ENCODE peak calls at places on chromosomes 5 and 9, in four cellular contexts. One of them, this sample, is unnamed.

GRCh38 chr5:173671121-173671949 is 54.9 kb upstream of the BOD1 start:
- DNase-seq in body of pancreas: peak
- DNase-seq in IMR-90: no peak
- DNase-seq in cardiac fibroblast: peak
- DNase-seq in this sample: no peak

GRCh38 chr5:119400248-119400647 is 44.4 kb downstream of the TNFAIP8 start:
- DNase-seq in body of pancreas: no peak
- DNase-seq in IMR-90: peak
- DNase-seq in cardiac fibroblast: no peak
- DNase-seq in this sample: peak

GRCh38 chr5:157665467-157666085 is 5.8 kb upstream of the C5orf52 start:
- DNase-seq in body of pancreas: peak
- DNase-seq in IMR-90: peak
- DNase-seq in cardiac fibroblast: peak
- DNase-seq in this sample: no peak

GRCh38 chr9:87725900-87726709 is at the start of gene CTSL:
- DNase-seq in body of pancreas: peak
- DNase-seq in IMR-90: peak
- DNase-seq in cardiac fibroblast: peak
- DNase-seq in this sample: peak

GRCh38 chr5:150585781-150586461 is 54.5 kb upstream of the SYNPO start:
- DNase-seq in body of pancreas: peak
- DNase-seq in IMR-90: no peak
- DNase-seq in cardiac fibroblast: no peak
- DNase-seq in this sample: no peak

GRCh38 chr9:122463828-122464632 is 13.7 kb downstream of the OR1J1 start:
- DNase-seq in body of pancreas: no peak
- DNase-seq in IMR-90: no peak
- DNase-seq in cardiac fibroblast: no peak
- DNase-seq in this sample: peak

GRCh38 chr9:125961037-125961436 is 213.9 kb downstream of the PBX3 start:
- DNase-seq in body of pancreas: no peak
- DNase-seq in IMR-90: no peak
- DNase-seq in cardiac fibroblast: no peak
- DNase-seq in this sample: no peak

GRCh38 chr5:177100714-177101121 is 14.0 kb downstream of the FGFR4 start:
- DNase-seq in body of pancreas: no peak
- DNase-seq in IMR-90: peak
- DNase-seq in cardiac fibroblast: no peak
- DNase-seq in this sample: no peak

GRCh38 chr5:115494570-115495289 is 49.8 kb downstream of the FEM1C start:
- DNase-seq in body of pancreas: no peak
- DNase-seq in IMR-90: no peak
- DNase-seq in cardiac fibroblast: peak
- DNase-seq in this sample: no peak

GRCh38 chr5:600551-601541 is 11.3 kb upstream of the CEP72 start:
- DNase-seq in body of pancreas: peak
- DNase-seq in IMR-90: no peak
- DNase-seq in cardiac fibroblast: no peak
- DNase-seq in this sample: no peak

GRCh38 chr9:110255417-110256141 is 728 bp downstream of the TXN start:
- DNase-seq in body of pancreas: peak
- DNase-seq in IMR-90: peak
- DNase-seq in cardiac fibroblast: peak
- DNase-seq in this sample: peak

GRCh38 chr5:93582677-93583524 is at the start of gene NR2F1:
- DNase-seq in body of pancreas: peak
- DNase-seq in IMR-90: peak
- DNase-seq in cardiac fibroblast: peak
- DNase-seq in this sample: no peak

GRCh38 chr9:88973281-88974045 is 17.8 kb upstream of the S1PR3 start:
- DNase-seq in body of pancreas: no peak
- DNase-seq in IMR-90: no peak
- DNase-seq in cardiac fibroblast: no peak
- DNase-seq in this sample: no peak

GRCh38 chr9:110443146-110443877 is 105.6 kb upstream of the TXNDC8 start:
- DNase-seq in body of pancreas: no peak
- DNase-seq in IMR-90: peak
- DNase-seq in cardiac fibroblast: peak
- DNase-seq in this sample: no peak

GRCh38 chr5:14218897-14219573 is 75.9 kb downstream of the TRIO start:
- DNase-seq in body of pancreas: no peak
- DNase-seq in IMR-90: peak
- DNase-seq in cardiac fibroblast: no peak
- DNase-seq in this sample: no peak

GRCh38 chr5:39584921-39585320 is 160.1 kb upstream of the DAB2 start:
- DNase-seq in body of pancreas: no peak
- DNase-seq in IMR-90: peak
- DNase-seq in cardiac fibroblast: no peak
- DNase-seq in this sample: no peak

GRCh38 chr5:168829044-168829443 is 249.9 kb upstream of the PANK3 start:
- DNase-seq in body of pancreas: no peak
- DNase-seq in IMR-90: no peak
- DNase-seq in cardiac fibroblast: no peak
- DNase-seq in this sample: no peak

GRCh38 chr5:77235881-77236560 is 25.5 kb downstream of the PDE8B start:
- DNase-seq in body of pancreas: no peak
- DNase-seq in IMR-90: no peak
- DNase-seq in cardiac fibroblast: no peak
- DNase-seq in this sample: no peak

GRCh38 chr5:103472820-103473219 is 89.8 kb downstream of the NUDT12 start:
- DNase-seq in body of pancreas: no peak
- DNase-seq in IMR-90: peak
- DNase-seq in cardiac fibroblast: peak
- DNase-seq in this sample: no peak

GRCh38 chr5:103473725-103474124 is 88.9 kb downstream of the NUDT12 start:
- DNase-seq in body of pancreas: no peak
- DNase-seq in IMR-90: no peak
- DNase-seq in cardiac fibroblast: peak
- DNase-seq in this sample: no peak

GRCh38 chr5:103476776-103477175 is 85.8 kb downstream of the NUDT12 start:
- DNase-seq in body of pancreas: no peak
- DNase-seq in IMR-90: no peak
- DNase-seq in cardiac fibroblast: no peak
- DNase-seq in this sample: no peak

GRCh38 chr5:103475629-103476240 is 86.9 kb downstream of the NUDT12 start:
- DNase-seq in body of pancreas: no peak
- DNase-seq in IMR-90: peak
- DNase-seq in cardiac fibroblast: peak
- DNase-seq in this sample: no peak

GRCh38 chr5:103474671-103475070 is 87.9 kb downstream of the NUDT12 start:
- DNase-seq in body of pancreas: no peak
- DNase-seq in IMR-90: no peak
- DNase-seq in cardiac fibroblast: peak
- DNase-seq in this sample: no peak
- TF ChIP-seq CTCF in body of pancreas: no peak
- TF ChIP-seq CTCF in IMR-90: no peak
- TF ChIP-seq CTCF in cardiac fibroblast: no peak
- TF ChIP-seq CTCF in this sample: no peak

GRCh38 chr9:7481570-7481969 is 318.0 kb downstream of the DMAC1 start:
- DNase-seq in body of pancreas: no peak
- DNase-seq in IMR-90: no peak
- DNase-seq in cardiac fibroblast: no peak
- DNase-seq in this sample: no peak

DNA sequence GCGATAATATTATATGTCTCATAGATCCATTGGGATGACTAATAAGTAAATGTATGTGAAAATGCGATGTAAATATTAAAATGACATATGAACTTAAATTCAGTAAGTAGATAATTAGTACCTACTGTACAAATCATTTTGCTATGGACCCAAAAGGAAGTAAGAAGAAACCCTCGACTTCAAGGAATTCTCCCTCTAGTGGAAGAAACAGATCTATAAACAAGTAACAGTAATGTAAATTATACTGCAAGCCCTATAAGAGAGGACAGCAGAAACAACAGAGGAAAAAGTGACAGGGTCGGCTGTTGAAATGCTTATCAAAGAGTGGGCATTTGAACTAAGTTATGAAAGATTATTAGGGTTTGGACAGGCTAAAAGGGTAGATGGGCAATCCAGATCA is 320.3 kb downstream of the DMAC1 start:
- DNase-seq in body of pancreas: no peak
- DNase-seq in IMR-90: peak
- DNase-seq in cardiac fibroblast: no peak
- DNase-seq in this sample: no peak
- TF ChIP-seq CTCF in body of pancreas: no peak
- TF ChIP-seq CTCF in IMR-90: no peak
- TF ChIP-seq CTCF in cardiac fibroblast: no peak
- TF ChIP-seq CTCF in this sample: no peak

DNA sequence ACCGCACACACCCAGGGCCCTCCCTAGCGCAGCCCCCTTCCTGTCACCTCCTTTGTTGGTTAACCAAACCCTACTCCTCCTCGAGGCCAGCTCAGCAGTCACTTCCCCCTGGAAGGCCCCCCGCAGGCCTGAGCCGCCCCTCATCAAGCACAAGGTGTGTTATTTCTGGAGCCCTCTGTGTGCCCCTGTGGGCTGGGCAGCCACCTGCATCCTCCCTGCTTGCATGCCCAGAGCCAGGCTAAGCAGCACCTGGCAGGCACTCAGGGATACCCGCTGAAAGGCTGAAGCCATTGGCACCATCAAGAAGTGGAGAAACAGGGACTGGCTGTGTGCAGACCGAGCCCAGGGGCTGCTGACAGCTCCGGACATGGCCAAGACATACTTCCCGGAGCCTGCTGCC is 121.8 kb downstream of the ZNF354C start:
- DNase-seq in body of pancreas: no peak
- DNase-seq in IMR-90: no peak
- DNase-seq in cardiac fibroblast: no peak
- DNase-seq in this sample: no peak
- TF ChIP-seq CTCF in body of pancreas: no peak
- TF ChIP-seq CTCF in IMR-90: no peak
- TF ChIP-seq CTCF in cardiac fibroblast: no peak
- TF ChIP-seq CTCF in this sample: no peak

GRCh38 chr5:78364005-78364404 is 3.6 kb downstream of the SCAMP1 start:
- DNase-seq in body of pancreas: no peak
- DNase-seq in IMR-90: no peak
- DNase-seq in cardiac fibroblast: peak
- DNase-seq in this sample: no peak
- TF ChIP-seq CTCF in body of pancreas: no peak
- TF ChIP-seq CTCF in IMR-90: no peak
- TF ChIP-seq CTCF in cardiac fibroblast: no peak
- TF ChIP-seq CTCF in this sample: no peak

GRCh38 chr9:124940894-124941688 is at the start of gene GOLGA1:
- DNase-seq in body of pancreas: peak
- DNase-seq in IMR-90: peak
- DNase-seq in cardiac fibroblast: peak
- DNase-seq in this sample: peak
- TF ChIP-seq CTCF in body of pancreas: no peak
- TF ChIP-seq CTCF in IMR-90: peak
- TF ChIP-seq CTCF in cardiac fibroblast: no peak
- TF ChIP-seq CTCF in this sample: no peak

DNA sequence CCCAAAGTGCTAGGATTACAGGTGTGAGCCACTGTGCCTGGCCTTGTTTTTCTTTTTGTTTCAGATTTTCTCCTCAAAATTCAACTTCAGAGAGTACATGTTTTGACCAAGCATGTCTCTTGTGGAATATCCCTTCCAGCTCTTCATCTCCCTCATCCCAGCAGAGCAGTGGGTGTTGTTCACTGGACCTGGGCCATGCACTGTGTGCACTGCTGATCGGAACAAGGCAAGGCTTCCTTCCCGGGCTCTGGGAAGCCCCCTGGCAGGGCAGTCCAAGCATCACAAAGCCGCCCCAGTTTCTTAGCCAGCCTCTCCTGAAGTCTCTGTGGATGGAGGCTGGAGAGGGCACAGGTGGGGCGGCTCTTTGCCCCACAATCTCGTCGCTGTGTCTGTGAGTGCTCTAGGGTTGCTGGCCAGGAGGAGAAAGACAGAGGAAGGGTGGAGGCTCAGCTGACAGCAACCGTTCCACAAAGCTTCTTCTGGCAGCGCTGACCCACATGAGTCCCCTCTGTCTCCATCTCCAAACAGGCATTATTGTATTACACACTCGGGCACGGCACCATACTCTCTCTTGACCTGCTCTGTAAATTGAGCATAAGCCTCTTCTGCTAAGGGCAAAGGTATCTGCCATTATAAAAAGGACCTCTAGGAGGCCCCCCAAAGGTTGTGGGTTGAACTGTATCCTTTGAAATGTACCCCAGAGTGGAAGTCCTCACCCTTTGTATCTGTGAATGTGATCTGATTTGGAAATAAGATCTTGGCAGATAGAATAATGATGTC is 89.6 kb downstream of the TARS1 start:
- DNase-seq in body of pancreas: no peak
- DNase-seq in IMR-90: no peak
- DNase-seq in cardiac fibroblast: no peak
- DNase-seq in this sample: no peak
- TF ChIP-seq CTCF in body of pancreas: no peak
- TF ChIP-seq CTCF in IMR-90: no peak
- TF ChIP-seq CTCF in cardiac fibroblast: peak
- TF ChIP-seq CTCF in this sample: no peak

DNA sequence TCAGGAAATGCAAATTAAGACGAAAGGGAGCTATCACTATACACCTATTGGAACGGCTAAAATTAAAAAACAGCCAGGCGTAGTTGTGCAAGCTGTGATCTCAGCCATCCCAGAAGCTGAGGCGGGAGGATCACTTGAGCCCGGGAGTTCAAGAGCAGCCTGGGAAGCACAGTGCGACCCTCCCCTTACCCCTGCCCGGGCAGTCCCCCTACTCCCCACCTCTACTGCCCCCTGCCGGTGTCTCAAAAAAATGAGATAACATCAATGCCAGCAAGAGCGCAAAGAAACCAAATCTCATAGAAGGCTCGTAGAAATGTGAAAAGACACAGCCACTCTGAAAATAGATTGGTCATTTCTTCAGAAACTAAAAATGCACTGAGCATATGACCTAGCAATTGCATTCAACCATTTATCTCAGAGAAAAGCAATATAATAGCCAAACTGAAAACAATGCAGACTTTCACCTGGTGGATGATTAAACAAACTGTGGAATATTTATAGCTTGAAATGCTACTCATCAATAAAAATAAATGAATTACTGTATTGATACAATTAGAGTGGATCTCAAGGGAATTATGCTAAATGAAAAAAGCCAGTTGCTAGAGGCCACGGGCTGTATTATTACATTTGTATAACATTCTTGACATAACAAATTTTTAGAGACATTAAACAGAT is 20.6 kb downstream of the OR2V2 start:
- DNase-seq in body of pancreas: no peak
- DNase-seq in IMR-90: no peak
- DNase-seq in cardiac fibroblast: no peak
- DNase-seq in this sample: peak
- TF ChIP-seq CTCF in body of pancreas: peak
- TF ChIP-seq CTCF in IMR-90: peak
- TF ChIP-seq CTCF in cardiac fibroblast: peak
- TF ChIP-seq CTCF in this sample: peak

GRCh38 chr9:665296-665695 is 176.2 kb upstream of the DMRT1 start:
- DNase-seq in body of pancreas: no peak
- DNase-seq in IMR-90: no peak
- DNase-seq in cardiac fibroblast: no peak
- DNase-seq in this sample: no peak
- TF ChIP-seq CTCF in body of pancreas: no peak
- TF ChIP-seq CTCF in IMR-90: no peak
- TF ChIP-seq CTCF in cardiac fibroblast: no peak
- TF ChIP-seq CTCF in this sample: no peak

DNA sequence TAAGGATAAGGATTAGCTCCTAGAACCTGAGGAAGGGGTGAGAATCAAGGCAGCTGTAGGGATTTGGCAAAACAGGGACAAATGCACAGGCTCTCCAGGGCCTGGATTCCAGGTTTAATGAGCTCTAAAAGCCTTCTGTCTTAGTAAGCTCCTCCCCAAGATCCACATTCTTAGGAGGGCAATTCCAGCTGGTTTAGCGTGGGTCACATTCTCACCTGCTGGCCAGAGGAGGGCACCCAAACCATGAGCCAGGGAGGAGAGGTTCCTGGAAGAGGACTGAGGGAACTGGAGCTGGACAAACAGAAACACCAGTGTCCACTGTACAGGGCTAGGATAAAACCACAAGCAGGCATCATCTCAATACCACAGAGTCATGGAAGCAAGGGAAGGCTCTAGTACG is 480.0 kb downstream of the CCDC171 start:
- DNase-seq in body of pancreas: no peak
- DNase-seq in IMR-90: peak
- DNase-seq in cardiac fibroblast: peak
- DNase-seq in this sample: no peak
- TF ChIP-seq CTCF in body of pancreas: no peak
- TF ChIP-seq CTCF in IMR-90: peak
- TF ChIP-seq CTCF in cardiac fibroblast: peak
- TF ChIP-seq CTCF in this sample: no peak

This sample was measured in activated CD8-positive, alpha-beta T cell treated with anti-CD3 and anti-CD28 coated beads for 36 hours.